ENCODE peak calls at places on chromosomes 6 and 20, in six cellular contexts. I is AG04450, O is endodermal cell, P is left ventricle myocardium inferior, E is lung, S is heart left ventricle. Y is an unnamed sample.

GRCh38 chr20:31496761-31497295 is 17.4 kb upstream of the HM13 start:
- DNase-seq in I (no peak), O (no peak), P (peak; percentile 82), E (no peak), S (peak; percentile 90), Y (no peak)

GRCh38 chr20:50585678-50586077 is 75.5 kb downstream of the PTPN1 start:
- DNase-seq in I (no peak), O (no peak), P (no peak), E (no peak), S (no peak), Y (no peak)

GRCh38 chr6:121436966-121437756 is 1.7 kb downstream of the GJA1 start:
- DNase-seq in I (peak; percentile 11), O (peak; percentile 80), P (peak; percentile 46), E (peak; percentile 44), S (peak; percentile 66), Y (peak; percentile 48)

GRCh38 chr20:62980970-62981369 is 25.8 kb downstream of the BHLHE23 start:
- DNase-seq in I (no peak), O (no peak), P (no peak), E (no peak), S (no peak), Y (no peak)

GRCh38 chr20:48769111-48769879 is 58.5 kb downstream of the PREX1 start:
- DNase-seq in I (no peak), O (no peak), P (no peak), E (peak; percentile 46), S (no peak), Y (no peak)

GRCh38 chr6:52233975-52234823 is 10.1 kb downstream of the IL17F start:
- DNase-seq in I (peak; percentile 18), O (peak; percentile 84), P (no peak), E (no peak), S (no peak), Y (peak; percentile 69)

GRCh38 chr6:105194591-105194990 is 14.8 kb upstream of the POPDC3 start:
- DNase-seq in I (no peak), O (no peak), P (no peak), E (no peak), S (no peak), Y (no peak)

GRCh38 chr6:31821301-31822037 is 6.1 kb upstream of the HSPA1B start:
- DNase-seq in I (no peak), O (peak; percentile 83), P (peak; percentile 81), E (peak; percentile 77), S (peak; percentile 89), Y (no peak)

GRCh38 chr6:1757133-1757532 is 147.4 kb downstream of the FOXC1 start:
- DNase-seq in I (no peak), O (no peak), P (no peak), E (no peak), S (no peak), Y (no peak)

GRCh38 chr6:140485740-140486467 is 1111.5 kb upstream of the CITED2 start:
- DNase-seq in I (peak; percentile 69), O (no peak), P (no peak), E (no peak), S (no peak), Y (peak; percentile 89)

GRCh38 chr6:35647400-35647799 is 41.3 kb downstream of the FKBP5 start:
- DNase-seq in I (no peak), O (peak; percentile 55), P (no peak), E (no peak), S (no peak), Y (no peak)

GRCh38 chr6:85561750-85562357 is 31.8 kb downstream of the SNX14 start:
- DNase-seq in I (no peak), O (no peak), P (no peak), E (no peak), S (no peak), Y (no peak)

GRCh38 chr6:32933661-32934085 is 7.2 kb downstream of the HLA-DMB start:
- DNase-seq in I (peak; percentile 56), O (peak; percentile 91), P (peak; percentile 78), E (peak; percentile 76), S (peak; percentile 85), Y (peak; percentile 74)

GRCh38 chr6:8462169-8462568 is 26.8 kb upstream of the SLC35B3 start:
- DNase-seq in I (no peak), O (no peak), P (no peak), E (no peak), S (no peak), Y (no peak)

GRCh38 chr6:76852776-76853175 is 610.5 kb downstream of the HTR1B start:
- DNase-seq in I (no peak), O (no peak), P (no peak), E (no peak), S (no peak), Y (peak; percentile 36)

GRCh38 chr6:38836585-38836984 is 121.5 kb downstream of the DNAH8 start:
- DNase-seq in I (no peak), O (no peak), P (no peak), E (no peak), S (no peak), Y (no peak)

GRCh38 chr6:150646228-150646627 is 46.5 kb downstream of the PLEKHG1 start:
- DNase-seq in I (no peak), O (no peak), P (no peak), E (no peak), S (no peak), Y (no peak)

GRCh38 chr6:165245287-165245686 is 64.1 kb downstream of the C6orf118 start:
- DNase-seq in I (no peak), O (no peak), P (no peak), E (no peak), S (no peak), Y (no peak)

GRCh38 chr6:104326173-104327001 is 533.3 kb downstream of the HACE1 start:
- DNase-seq in I (no peak), O (peak; percentile 75), P (no peak), E (no peak), S (no peak), Y (peak; percentile 39)

GRCh38 chr6:43706788-43707187 is 19.2 kb upstream of the MRPS18A start:
- DNase-seq in I (no peak), O (no peak), P (no peak), E (no peak), S (no peak), Y (peak; percentile 57)

GRCh38 chr6:13194852-13195251 is 133.5 kb downstream of the TBC1D7 start:
- DNase-seq in I (peak; percentile 37), O (peak; percentile 87), P (no peak), E (peak; percentile 43), S (no peak), Y (peak; percentile 58)

GRCh38 chr20:43666376-43667328 is at the start of gene MYBL2:
- DNase-seq in I (no peak), O (peak; percentile 94), P (peak; percentile 28), E (peak; percentile 47), S (peak; percentile 79), Y (peak; percentile 6)
- H3K4me3 ChIP-seq in I (peak within 1 kb of the TSS; percentile 62), O (peak within 1 kb of the TSS; percentile 91), P (peak within 1 kb of the TSS; percentile 47), E (no peak within 1 kb of the TSS), S (peak within 1 kb of the TSS; percentile 24), Y (peak within 1 kb of the TSS; percentile 55)

DNA sequence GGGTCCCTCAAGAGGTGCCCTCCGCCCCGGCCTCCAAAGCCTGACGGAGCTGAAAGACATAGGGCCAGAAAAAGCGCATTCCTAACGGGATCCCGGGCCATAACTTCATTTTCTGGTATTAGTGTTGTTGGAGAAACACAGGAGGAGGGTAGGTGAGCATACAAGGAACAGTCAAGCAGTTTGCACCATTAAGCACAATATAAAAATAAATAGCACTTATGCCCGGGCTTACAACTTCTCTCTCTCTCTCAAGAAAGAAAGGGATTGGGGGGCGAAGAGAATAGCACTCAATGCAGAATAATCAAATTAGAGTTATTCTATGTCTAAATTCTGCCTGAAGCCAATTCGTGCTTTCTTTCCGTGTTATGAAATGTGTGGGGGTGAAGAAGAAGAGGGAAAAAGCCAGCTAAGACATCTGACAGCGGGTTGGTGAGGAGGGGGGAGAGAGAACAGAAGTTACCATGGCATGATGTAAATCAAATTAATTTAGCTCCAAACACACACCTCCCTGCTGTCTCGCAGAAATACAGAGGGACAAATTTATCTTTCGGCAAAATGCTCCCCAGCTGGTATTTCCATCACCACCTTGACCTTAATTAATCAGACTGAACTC is 493 bp upstream of the METTL24 start:
- DNase-seq in I (no peak), O (no peak), P (no peak), E (no peak), S (no peak), Y (no peak)
- H3K27ac ChIP-seq in I (no peak overlapping the region), O (peak overlapping the region; percentile 47), P (peak overlapping the region; percentile 74), E (no peak overlapping the region), S (peak overlapping the region; percentile 74), Y (no peak overlapping the region)

GRCh38 chr6:11123978-11124377 is 12.5 kb upstream of the ERVFRD-1 start:
- DNase-seq in I (no peak), O (no peak), P (no peak), E (no peak), S (no peak), Y (no peak)
- TF ChIP-seq CTCF in I (peak; percentile 28), O (peak; percentile 58), P (no peak), E (no peak), S (no peak), Y (peak; percentile 44)

GRCh38 chr6:148524976-148525375 is 182.3 kb downstream of the SASH1 start:
- DNase-seq in I (no peak), O (no peak), P (no peak), E (no peak), S (no peak), Y (peak; percentile 84)

GRCh38 chr6:148523051-148523450 is 180.4 kb downstream of the SASH1 start:
- DNase-seq in I (no peak), O (no peak), P (no peak), E (no peak), S (no peak), Y (peak; percentile 85)

GRCh38 chr6:148523551-148523950 is 180.9 kb downstream of the SASH1 start:
- DNase-seq in I (no peak), O (no peak), P (no peak), E (no peak), S (no peak), Y (no peak)

GRCh38 chr6:148525453-148525852 is 182.8 kb downstream of the SASH1 start:
- DNase-seq in I (no peak), O (no peak), P (no peak), E (no peak), S (no peak), Y (peak; percentile 95)

GRCh38 chr6:148524509-148524908 is 181.9 kb downstream of the SASH1 start:
- DNase-seq in I (peak; percentile 84), O (no peak), P (no peak), E (no peak), S (no peak), Y (peak; percentile 76)
- H3K4me3 ChIP-seq in I (peak overlapping the region; percentile 47), O (no peak overlapping the region), P (peak overlapping the region; percentile 4), E (no peak overlapping the region), S (no peak overlapping the region), Y (peak overlapping the region; percentile 4)